ENCODE peak calls at places on chromosomes 7 and 10, in five cellular contexts. J, G, F, W and V are unnamed samples.

GRCh38 chr10:117892681-117893220 is 154.0 kb downstream of the RAB11FIP2 start:
- DNase-seq in J (no peak), G (no peak), F (no peak), W (no peak), V (no peak)

GRCh38 chr10:69278446-69278963 is at the start of gene HK1:
- DNase-seq in J (no peak), G (no peak), F (no peak), W (no peak), V (no peak)

GRCh38 chr10:128721851-128722250 is 595.6 kb upstream of the MKI67 start:
- DNase-seq in J (no peak), G (no peak), F (no peak), W (no peak), V (no peak)

GRCh38 chr10:78377362-78377761 is 343.7 kb downstream of the RPS24 start:
- DNase-seq in J (no peak), G (no peak), F (no peak), W (no peak), V (no peak)

GRCh38 chr10:63376560-63377304 is 89.0 kb downstream of the JMJD1C start:
- DNase-seq in J (peak), G (no peak), F (no peak), W (no peak), V (no peak)

GRCh38 chr10:27030060-27030459 is 70.2 kb downstream of the ANKRD26 start:
- DNase-seq in J (peak), G (no peak), F (no peak), W (no peak), V (no peak)

GRCh38 chr7:25947669-25948516 is 204.1 kb upstream of the NFE2L3 start:
- DNase-seq in J (no peak), G (no peak), F (no peak), W (no peak), V (no peak)

GRCh38 chr7:55413442-55413841 is 48.3 kb downstream of the LANCL2 start:
- DNase-seq in J (no peak), G (no peak), F (no peak), W (no peak), V (no peak)

GRCh38 chr10:63614371-63614891 is 93.2 kb downstream of the REEP3 start:
- DNase-seq in J (peak), G (no peak), F (no peak), W (no peak), V (no peak)

GRCh38 chr10:72007246-72007892 is 43.2 kb downstream of the CHST3 start:
- DNase-seq in J (no peak), G (no peak), F (no peak), W (no peak), V (no peak)

GRCh38 chr7:158461824-158462223 is 125.8 kb downstream of the PTPRN2 start:
- DNase-seq in J (no peak), G (no peak), F (no peak), W (no peak), V (no peak)

GRCh38 chr10:117539271-117539876 is 3.2 kb upstream of the EMX2 start:
- DNase-seq in J (no peak), G (no peak), F (no peak), W (no peak), V (no peak)

GRCh38 chr7:34058791-34059550 is 153.6 kb downstream of the BMPER start:
- DNase-seq in J (no peak), G (no peak), F (no peak), W (no peak), V (no peak)

GRCh38 chr10:61733358-61733940 is 70.7 kb downstream of the CABCOCO1 start:
- DNase-seq in J (peak), G (no peak), F (no peak), W (no peak), V (peak)

GRCh38 chr7:98107313-98107691 is 640 bp downstream of the LMTK2 start:
- DNase-seq in J (no peak), G (no peak), F (no peak), W (peak), V (peak)

GRCh38 chr10:52551036-52551435 is 221.5 kb downstream of the MBL2 start:
- DNase-seq in J (no peak), G (no peak), F (no peak), W (no peak), V (no peak)

GRCh38 chr7:12683678-12684077 is 3.8 kb upstream of the ARL4A start:
- DNase-seq in J (peak), G (no peak), F (no peak), W (no peak), V (no peak)

GRCh38 chr10:132518572-132519381 is 18.8 kb upstream of the INPP5A start:
- DNase-seq in J (no peak), G (no peak), F (no peak), W (peak), V (no peak)

GRCh38 chr10:97974526-97975525 is 55.6 kb downstream of the CRTAC1 start:
- DNase-seq in J (no peak), G (no peak), F (no peak), W (no peak), V (no peak)

GRCh38 chr7:127589901-127590300 is 1.7 kb downstream of the ARF5 start:
- DNase-seq in J (no peak), G (no peak), F (no peak), W (no peak), V (no peak)

GRCh38 chr10:84140036-84140379 is 699 bp downstream of the GHITM start:
- DNase-seq in J (peak), G (no peak), F (no peak), W (no peak), V (no peak)

GRCh38 chr10:78655941-78656340 is 412.8 kb upstream of the ZMIZ1 start:
- DNase-seq in J (peak), G (no peak), F (no peak), W (no peak), V (no peak)

GRCh38 chr10:89283988-89284475 is 17.8 kb upstream of the IFIT2 start:
- DNase-seq in J (peak), G (no peak), F (no peak), W (peak), V (no peak)

GRCh38 chr7:42233166-42233565 is 3.8 kb downstream of the GLI3 start:
- DNase-seq in J (peak), G (no peak), F (no peak), W (no peak), V (peak)

GRCh38 chr10:32245760-32246159 is 101.2 kb downstream of the EPC1 start:
- DNase-seq in J (no peak), G (no peak), F (no peak), W (no peak), V (no peak)

GRCh38 chr7:155002411-155003214 is at the start of gene PAXIP1:
- DNase-seq in J (peak), G (no peak), F (peak), W (peak), V (peak)

GRCh38 chr10:126734015-126734414 is 63.5 kb upstream of the C10orf90 start:
- DNase-seq in J (peak), G (no peak), F (no peak), W (no peak), V (no peak)

GRCh38 chr10:78382047-78382446 is 348.4 kb downstream of the RPS24 start:
- DNase-seq in J (no peak), G (no peak), F (no peak), W (no peak), V (no peak)

GRCh38 chr7:138125598-138126111 is 49.4 kb downstream of the AKR1D1 start:
- DNase-seq in J (peak), G (no peak), F (no peak), W (no peak), V (peak)

DNA sequence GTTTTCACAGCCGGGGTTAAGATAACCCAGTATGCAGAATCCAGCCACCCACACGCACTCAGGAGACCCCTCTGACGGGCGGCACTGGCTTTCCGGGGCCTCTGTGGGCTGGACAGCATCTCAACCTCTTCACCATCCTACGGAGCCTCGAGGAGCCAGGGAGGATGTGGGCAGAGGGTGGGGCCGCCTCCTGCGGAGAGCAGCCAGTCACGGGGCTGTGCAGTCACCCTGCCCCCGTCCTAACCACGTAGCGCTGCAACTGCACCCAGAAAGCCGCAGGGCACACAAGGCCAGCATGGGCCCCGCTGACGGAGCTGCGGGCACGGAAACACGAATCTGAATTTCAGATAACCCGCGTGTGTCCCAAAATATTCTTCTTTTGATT is 270.3 kb downstream of the ELFN1 start:
- DNase-seq in J (no peak), G (peak), F (peak), W (peak), V (peak)
- TF ChIP-seq POLR2A in J (no peak), G (no peak), F (no peak), W (peak), V (peak)

GRCh38 chr7:131621652-131622051 is 65.2 kb upstream of the PODXL start:
- DNase-seq in J (no peak), G (no peak), F (no peak), W (no peak), V (no peak)

GRCh38 chr7:131620673-131621609 is 64.5 kb upstream of the PODXL start:
- DNase-seq in J (peak), G (no peak), F (no peak), W (no peak), V (no peak)

GRCh38 chr7:131625817-131626372 is 69.5 kb upstream of the PODXL start:
- DNase-seq in J (peak), G (no peak), F (no peak), W (no peak), V (peak)

GRCh38 chr7:131624536-131624935 is 68.1 kb upstream of the PODXL start:
- DNase-seq in J (no peak), G (no peak), F (no peak), W (no peak), V (no peak)

DNA sequence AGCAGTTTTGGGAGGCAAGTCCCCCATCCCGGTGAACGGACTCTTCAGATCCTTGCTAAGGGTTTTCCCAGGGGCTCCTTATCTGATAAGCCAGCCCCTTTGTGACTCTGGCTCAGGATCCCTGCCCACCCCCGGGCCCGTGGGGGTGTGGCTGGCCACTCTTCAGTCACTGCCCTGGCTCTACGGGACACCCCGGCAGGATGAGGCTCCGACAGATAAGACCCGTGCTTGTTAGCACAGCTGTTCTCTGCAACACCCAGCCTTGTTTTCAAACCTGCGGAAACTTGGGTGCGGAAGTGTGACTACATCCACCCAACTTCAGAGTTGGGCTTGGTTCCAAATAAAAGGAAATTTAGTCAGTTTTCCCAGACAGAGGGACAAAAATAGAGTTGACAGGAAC is 66.7 kb upstream of the PODXL start:
- DNase-seq in J (no peak), G (no peak), F (no peak), W (peak), V (no peak)
- TF ChIP-seq POLR2A in J (no peak), G (no peak), F (no peak), W (no peak), V (no peak)

DNA sequence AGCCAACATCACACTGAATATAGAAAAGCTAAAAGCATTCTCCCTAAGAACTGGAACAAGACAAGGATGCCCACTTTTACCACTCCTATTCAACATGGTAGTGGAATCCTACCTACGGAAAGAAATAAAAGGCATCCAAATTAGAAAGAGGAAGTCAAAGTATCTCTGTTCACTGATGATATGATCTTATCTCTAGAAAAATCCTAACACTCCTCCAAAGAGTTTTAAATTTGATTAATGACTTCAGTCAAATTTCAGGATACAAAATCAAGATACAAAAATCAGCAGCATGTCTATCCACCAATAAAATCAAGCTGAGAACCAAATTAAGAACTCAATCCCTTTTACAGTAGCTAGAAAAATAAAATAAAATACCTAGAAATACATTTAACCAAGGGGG is 35.3 kb upstream of the TNKS2 start:
- DNase-seq in J (no peak), G (no peak), F (no peak), W (no peak), V (no peak)
- TF ChIP-seq POLR2A in J (no peak), G (no peak), F (no peak), W (no peak), V (no peak)

GRCh38 chr7:151088019-151088855 is 2.0 kb downstream of the AGAP3 start:
- DNase-seq in J (no peak), G (no peak), F (no peak), W (no peak), V (no peak)

GRCh38 chr7:151085691-151086620 is at the start of gene AGAP3:
- DNase-seq in J (peak), G (no peak), F (peak), W (peak), V (peak)

GRCh38 chr7:151088856-151089699 is 2.8 kb downstream of the AGAP3 start:
- DNase-seq in J (peak), G (peak), F (no peak), W (peak), V (no peak)

GRCh38 chr7:151086802-151087246 is 549 bp downstream of the AGAP3 start:
- DNase-seq in J (no peak), G (no peak), F (peak), W (peak), V (peak)

GRCh38 chr7:151087247-151088018 is 1.2 kb downstream of the AGAP3 start:
- DNase-seq in J (peak), G (no peak), F (peak), W (peak), V (peak)
- TF ChIP-seq POLR2A in J (no peak), G (no peak), F (peak), W (no peak), V (peak)